ENCODE peak calls at places on chromosomes 5 and 9, in five cellular contexts. Y is left cardiac atrium, T is NCI-H446 treated with DMSO at 0.1 percent for 48 hours, P is HCT116, K is AML-193. F is an unnamed sample.

GRCh38 chr5:52738095-52738506 is 49.6 kb upstream of the ITGA1 start:
- DNase-seq in Y (no peak), T (no peak), P (no peak), K (no peak), F (peak; percentile 21)

GRCh38 chr9:32931129-32931528 is 70.3 kb downstream of the APTX start:
- DNase-seq in Y (no peak), T (no peak), P (no peak), K (no peak), F (no peak)

GRCh38 chr9:72596451-72597180 is 75.2 kb downstream of the TMC1 start:
- DNase-seq in Y (no peak), T (no peak), P (no peak), K (no peak), F (no peak)

GRCh38 chr5:61332891-61333350 is 863 bp downstream of the ZSWIM6 start:
- DNase-seq in Y (peak; percentile 77), T (no peak), P (no peak), K (no peak), F (peak; percentile 43)

GRCh38 chr9:95007470-95007869 is 281.0 kb downstream of the AOPEP start:
- DNase-seq in Y (no peak), T (no peak), P (no peak), K (no peak), F (peak; percentile 72)

GRCh38 chr9:20314981-20315380 is 307.3 kb downstream of the MLLT3 start:
- DNase-seq in Y (no peak), T (no peak), P (no peak), K (no peak), F (no peak)

GRCh38 chr9:97972753-97973152 is 10.4 kb upstream of the ANP32B start:
- DNase-seq in Y (no peak), T (no peak), P (no peak), K (no peak), F (no peak)

GRCh38 chr5:150517272-150518152 is 9.6 kb downstream of the NDST1 start:
- DNase-seq in Y (peak; percentile 63), T (no peak), P (peak; percentile 18), K (no peak), F (peak; percentile 89)

GRCh38 chr5:136425914-136426313 is 60.6 kb upstream of the TRPC7 start:
- DNase-seq in Y (no peak), T (no peak), P (no peak), K (no peak), F (no peak)

GRCh38 chr9:114504341-114505186 is 709 bp downstream of the WHRN start:
- DNase-seq in Y (peak; percentile 64), T (no peak), P (peak; percentile 18), K (no peak), F (peak; percentile 42)

GRCh38 chr9:130024597-130024994 is 18.4 kb downstream of the FNBP1 start:
- DNase-seq in Y (no peak), T (no peak), P (no peak), K (no peak), F (no peak)

GRCh38 chr9:109437286-109437685 is 60.8 kb downstream of the PTPN3 start:
- DNase-seq in Y (no peak), T (no peak), P (no peak), K (no peak), F (no peak)

GRCh38 chr9:98084396-98084795 is 27.9 kb downstream of the NANS start:
- DNase-seq in Y (no peak), T (no peak), P (no peak), K (no peak), F (no peak)

GRCh38 chr5:41010572-41010971 is 60.6 kb downstream of the MROH2B start:
- DNase-seq in Y (no peak), T (no peak), P (no peak), K (no peak), F (no peak)

GRCh38 chr5:56824019-56824418 is 8.7 kb downstream of the MAP3K1 start:
- DNase-seq in Y (no peak), T (no peak), P (no peak), K (no peak), F (no peak)

GRCh38 chr9:98132806-98133631 is 14.0 kb upstream of the TRIM14 start:
- DNase-seq in Y (no peak), T (no peak), P (no peak), K (no peak), F (no peak)

GRCh38 chr9:36986548-36987408 is 47.3 kb downstream of the PAX5 start:
- DNase-seq in Y (no peak), T (no peak), P (no peak), K (no peak), F (no peak)

GRCh38 chr9:130980526-130980925 is 28.4 kb upstream of the LAMC3 start:
- DNase-seq in Y (no peak), T (no peak), P (no peak), K (no peak), F (no peak)

GRCh38 chr9:124747065-124747464 is 24.0 kb downstream of the NR6A1 start:
- DNase-seq in Y (no peak), T (no peak), P (no peak), K (no peak), F (no peak)

GRCh38 chr9:70510157-70510770 is 95.8 kb upstream of the KLF9 start:
- DNase-seq in Y (no peak), T (no peak), P (peak; percentile 24), K (no peak), F (peak; percentile 46)

GRCh38 chr5:5793560-5793959 is 371.1 kb downstream of the ICE1 start:
- DNase-seq in Y (no peak), T (no peak), P (no peak), K (no peak), F (no peak)

GRCh38 chr9:4771788-4772187 is 21.0 kb upstream of the RCL1 start:
- DNase-seq in Y (no peak), T (no peak), P (no peak), K (no peak), F (no peak)

GRCh38 chr9:113187935-113188595 is 33.0 kb downstream of the FKBP15 start:
- DNase-seq in Y (peak; percentile 53), T (no peak), P (peak; percentile 6), K (peak; percentile 79), F (peak; percentile 62)

GRCh38 chr5:72818866-72819534 is 2.5 kb downstream of the TNPO1 start:
- DNase-seq in Y (peak; percentile 60), T (peak; percentile 25), P (peak; percentile 37), K (peak; percentile 28), F (peak; percentile 81)

GRCh38 chr5:37839441-37840035 is 303 bp downstream of the GDNF start:
- DNase-seq in Y (peak; percentile 61), T (peak; percentile 48), P (no peak), K (no peak), F (peak; percentile 17)

GRCh38 chr5:90824436-90824835 is 265.8 kb downstream of the ADGRV1 start:
- DNase-seq in Y (no peak), T (no peak), P (no peak), K (no peak), F (no peak)

GRCh38 chr5:122736086-122736485 is 38.8 kb upstream of the SNX2 start:
- DNase-seq in Y (no peak), T (no peak), P (no peak), K (no peak), F (no peak)

GRCh38 chr5:92560698-92561361 is 1020.2 kb downstream of the NR2F1-AS1 start:
- DNase-seq in Y (no peak), T (peak; percentile 70), P (peak; percentile 59), K (no peak), F (no peak)